ENCODE peak calls at places on chromosomes 11 and 22, in six cellular contexts. H is K562, L is GM12892, S is H1, T is GM12878, D is HepG2. R is an unnamed sample.

GRCh38 chr11:65857500-65858353 is at the start of gene CFL1:
- DNase-seq in H (peak), L (peak), S (peak), T (peak), D (peak), R (peak)

GRCh38 chr22:25627271-25627848 is 62.9 kb downstream of the GRK3 start:
- DNase-seq in H (no peak), L (no peak), S (no peak), T (no peak), D (no peak), R (no peak)

GRCh38 chr11:114399903-114400221 is 449 bp downstream of the C11orf71 start:
- DNase-seq in H (peak), L (no peak), S (no peak), T (peak), D (peak), R (no peak)

GRCh38 chr22:46450931-46451660 is 86.3 kb downstream of the CELSR1 start:
- DNase-seq in H (no peak), L (no peak), S (no peak), T (no peak), D (no peak), R (no peak)

GRCh38 chr11:8241373-8242112 is 22.1 kb downstream of the LMO1 start:
- DNase-seq in H (no peak), L (no peak), S (no peak), T (no peak), D (no peak), R (no peak)

GRCh38 chr11:69674267-69674885 is 777 bp downstream of the LTO1 start:
- DNase-seq in H (peak), L (no peak), S (no peak), T (no peak), D (no peak), R (no peak)

GRCh38 chr11:115503083-115503885 is 931 bp downstream of the CADM1 start:
- DNase-seq in H (no peak), L (peak), S (peak), T (no peak), D (peak), R (no peak)

GRCh38 chr11:126837581-126837980 is 163.0 kb downstream of the KIRREL3 start:
- DNase-seq in H (no peak), L (no peak), S (no peak), T (no peak), D (no peak), R (no peak)

GRCh38 chr11:73866095-73866579 is 10.5 kb downstream of the COA4 start:
- DNase-seq in H (no peak), L (no peak), S (no peak), T (no peak), D (no peak), R (no peak)

GRCh38 chr11:122843281-122844150 is 5.2 kb downstream of the CRTAM start:
- DNase-seq in H (no peak), L (no peak), S (no peak), T (no peak), D (peak), R (peak)

GRCh38 chr22:22940961-22941605 is 53.5 kb downstream of the IGLL5 start:
- DNase-seq in H (no peak), L (no peak), S (peak), T (no peak), D (no peak), R (no peak)

GRCh38 chr22:48855593-48856307 is 971.9 kb downstream of the BRD1 start:
- DNase-seq in H (no peak), L (no peak), S (no peak), T (no peak), D (no peak), R (no peak)

GRCh38 chr11:45300715-45301114 is 14.6 kb upstream of the SYT13 start:
- DNase-seq in H (no peak), L (no peak), S (no peak), T (no peak), D (no peak), R (no peak)

GRCh38 chr22:24432059-24432853 is 4.9 kb downstream of the ADORA2A start:
- DNase-seq in H (peak), L (no peak), S (no peak), T (no peak), D (no peak), R (no peak)

GRCh38 chr11:40228671-40229070 is 1230.8 kb downstream of the LRRC4C start:
- DNase-seq in H (no peak), L (no peak), S (no peak), T (no peak), D (no peak), R (no peak)
- TF ChIP-seq POLR2AphosphoS5 in H (no peak), L (no peak), S (no peak), T (no peak), D (no peak), R (no peak)

DNA sequence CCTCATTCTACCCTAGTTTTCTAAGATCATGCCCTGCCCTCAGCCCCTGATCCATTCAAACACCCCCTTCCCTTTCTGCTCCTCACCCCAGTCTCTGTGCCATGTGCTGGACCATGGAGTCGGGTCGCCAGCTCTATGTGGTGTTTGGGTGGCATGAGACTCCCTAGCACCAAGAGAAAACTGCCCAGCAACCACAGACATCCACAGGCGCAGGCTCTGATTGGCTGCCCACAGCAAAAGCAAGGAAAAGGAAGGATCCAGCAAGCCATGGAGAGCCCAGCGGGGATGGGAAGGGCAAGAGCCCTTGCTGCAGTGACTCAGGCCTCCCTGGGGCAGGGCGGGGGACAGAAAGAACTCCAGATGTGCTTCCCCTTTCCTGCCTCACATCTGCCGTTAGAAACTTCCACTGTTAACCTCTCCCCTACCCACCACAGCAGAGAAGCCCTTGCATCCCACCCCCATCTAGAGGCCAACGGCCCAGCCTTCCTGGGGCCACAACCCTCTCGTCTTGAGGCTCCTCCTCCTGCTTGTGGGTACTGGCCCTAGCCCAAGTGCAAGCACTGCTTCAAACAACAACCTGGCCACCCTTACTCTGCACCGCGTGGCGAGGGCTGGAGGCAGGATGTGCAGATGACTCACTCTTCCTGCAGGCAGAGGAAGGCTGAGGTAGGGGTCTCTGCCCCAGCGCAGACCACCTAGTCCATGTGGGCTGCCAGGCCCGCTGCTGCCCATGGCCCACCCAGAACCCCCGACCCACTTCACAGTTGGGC is 9.7 kb upstream of the AHNAK start:
- DNase-seq in H (peak), L (no peak), S (peak), T (peak), D (no peak), R (no peak)
- TF ChIP-seq POLR2A in H (no peak), L (peak), S (peak), T (peak), D (no peak), R (no peak)

GRCh38 chr11:77039491-77040400 is 5.5 kb downstream of the B3GNT6 start:
- DNase-seq in H (no peak), L (no peak), S (peak), T (no peak), D (no peak), R (peak)
- TF ChIP-seq TAF1 in H (no peak), L (no peak), S (no peak), T (no peak), D (no peak), R (no peak)

GRCh38 chr22:31107206-31108118 is at the start of gene SELENOM:
- DNase-seq in H (peak), L (peak), S (peak), T (peak), D (peak), R (peak)
- TF ChIP-seq POLR2AphosphoS5 in H (no peak), L (no peak), S (peak), T (peak), D (no peak), R (no peak)

GRCh38 chr22:42070517-42071422 is at the start of gene NAGA:
- DNase-seq in H (peak), L (peak), S (peak), T (peak), D (peak), R (peak)
- TF ChIP-seq POLR2A in H (peak), L (peak), S (peak), T (peak), D (peak), R (no peak)

DNA sequence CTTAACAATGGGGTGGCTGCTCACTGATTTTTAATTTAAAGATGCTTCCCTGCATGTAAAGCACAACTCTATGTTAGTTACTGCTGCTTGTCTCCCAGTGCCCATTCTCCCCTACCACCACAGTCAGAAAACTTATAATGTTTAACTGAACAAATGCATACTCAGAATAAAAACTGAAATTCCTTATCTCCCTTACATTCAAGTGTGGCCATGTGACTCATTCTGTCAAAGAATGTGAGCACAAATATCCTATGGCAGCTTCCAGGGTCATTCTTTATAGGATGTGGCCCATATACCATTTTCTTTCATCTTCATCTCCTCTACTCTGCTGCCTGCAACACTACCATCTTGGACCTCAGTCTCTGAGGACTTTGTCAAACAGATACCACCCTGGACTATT is 374.8 kb downstream of the DYNC2H1 start:
- DNase-seq in H (no peak), L (no peak), S (no peak), T (no peak), D (no peak), R (no peak)
- TF ChIP-seq TAF1 in H (no peak), L (no peak), S (no peak), T (no peak), D (no peak), R (no peak)

R was measured in GM12891.